ENCODE peak calls at places on chromosomes 3 and 15, in eight cellular contexts. W is heart right ventricle, A is aorta, D is MM.1S, B is stomach, C is lung, E is transverse colon, P is GM12878. F is an unnamed sample.

GRCh38 chr3:182258538-182259177 is 534.6 kb upstream of the ATP11B start:
- DNase-seq in W (no peak), A (no peak), D (peak), B (no peak), C (no peak), E (no peak), P (no peak), F (no peak)

GRCh38 chr3:50671331-50671730 is 3.4 kb upstream of the DOCK3 start:
- DNase-seq in W (no peak), A (no peak), D (no peak), B (no peak), C (no peak), E (no peak), P (no peak), F (no peak)

GRCh38 chr3:57221883-57222282 is 5.6 kb upstream of the APPL1 start:
- DNase-seq in W (no peak), A (no peak), D (no peak), B (no peak), C (no peak), E (no peak), P (no peak), F (no peak)

GRCh38 chr3:124078978-124079911 is 87.3 kb upstream of the ROPN1 start:
- DNase-seq in W (no peak), A (no peak), D (peak), B (no peak), C (no peak), E (no peak), P (no peak), F (peak)

GRCh38 chr3:170442945-170443344 is 24.3 kb downstream of the CLDN11 start:
- DNase-seq in W (no peak), A (no peak), D (no peak), B (no peak), C (no peak), E (no peak), P (no peak), F (no peak)

GRCh38 chr3:127159547-127159946 is 33.4 kb upstream of the PRR23E start:
- DNase-seq in W (no peak), A (peak), D (no peak), B (no peak), C (no peak), E (no peak), P (no peak), F (no peak)

GRCh38 chr3:38707730-38708129 is 58.2 kb upstream of the SCN5A start:
- DNase-seq in W (no peak), A (no peak), D (no peak), B (no peak), C (no peak), E (no peak), P (no peak), F (no peak)

GRCh38 chr3:139830817-139831216 is 104.2 kb upstream of the CLSTN2 start:
- DNase-seq in W (peak), A (no peak), D (no peak), B (no peak), C (peak), E (no peak), P (no peak), F (no peak)

GRCh38 chr3:179250803-179251476 is at the start of gene KCNMB3:
- DNase-seq in W (no peak), A (no peak), D (no peak), B (no peak), C (no peak), E (no peak), P (no peak), F (no peak)
- H3K27ac ChIP-seq in W (no peak), A (no peak), D (no peak), B (no peak), C (no peak), E (no peak), P (no peak), F (no peak)

GRCh38 chr3:9949115-9949514 is 3.1 kb downstream of the PRRT3 start:
- DNase-seq in W (no peak), A (peak), D (no peak), B (no peak), C (no peak), E (no peak), P (no peak), F (no peak)

GRCh38 chr3:9946112-9947024 is 5.8 kb downstream of the PRRT3 start:
- DNase-seq in W (peak), A (peak), D (no peak), B (peak), C (peak), E (peak), P (no peak), F (peak)

GRCh38 chr3:9945358-9945757 is 6.8 kb downstream of the PRRT3 start:
- DNase-seq in W (no peak), A (no peak), D (no peak), B (no peak), C (no peak), E (no peak), P (no peak), F (no peak)

GRCh38 chr3:9948586-9948985 is 3.6 kb downstream of the PRRT3 start:
- DNase-seq in W (no peak), A (peak), D (no peak), B (no peak), C (no peak), E (no peak), P (no peak), F (no peak)

GRCh38 chr3:9947025-9947995 is 4.9 kb downstream of the PRRT3 start:
- DNase-seq in W (peak), A (peak), D (no peak), B (peak), C (peak), E (peak), P (no peak), F (peak)
- H3K4me3 ChIP-seq in W (peak), A (peak), D (no peak), B (peak), C (peak), E (peak), P (no peak), F (peak)

DNA sequence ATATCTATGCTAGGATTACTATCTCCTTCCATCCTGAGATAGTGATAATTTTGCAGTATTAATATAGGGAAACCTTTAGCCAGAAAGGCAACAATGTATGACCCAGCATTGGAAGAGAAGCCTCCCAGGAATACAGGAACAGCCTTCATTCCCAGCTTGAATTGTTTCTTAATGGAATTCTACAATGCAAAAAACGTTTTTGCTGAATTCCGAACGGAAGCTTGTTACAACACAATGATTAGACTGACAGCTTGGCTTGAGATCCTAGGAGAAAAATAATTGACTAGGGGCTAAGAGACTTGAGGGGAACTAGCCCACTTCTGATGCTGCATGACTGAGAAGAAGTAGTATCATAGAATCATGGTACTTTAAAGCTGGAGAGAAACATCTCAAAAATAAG is 140.2 kb downstream of the RSL24D1 start:
- DNase-seq in W (no peak), A (no peak), D (no peak), B (no peak), C (no peak), E (no peak), P (no peak), F (no peak)
- H3K27ac ChIP-seq in W (no peak), A (no peak), D (no peak), B (no peak), C (no peak), E (no peak), P (no peak), F (no peak)

DNA sequence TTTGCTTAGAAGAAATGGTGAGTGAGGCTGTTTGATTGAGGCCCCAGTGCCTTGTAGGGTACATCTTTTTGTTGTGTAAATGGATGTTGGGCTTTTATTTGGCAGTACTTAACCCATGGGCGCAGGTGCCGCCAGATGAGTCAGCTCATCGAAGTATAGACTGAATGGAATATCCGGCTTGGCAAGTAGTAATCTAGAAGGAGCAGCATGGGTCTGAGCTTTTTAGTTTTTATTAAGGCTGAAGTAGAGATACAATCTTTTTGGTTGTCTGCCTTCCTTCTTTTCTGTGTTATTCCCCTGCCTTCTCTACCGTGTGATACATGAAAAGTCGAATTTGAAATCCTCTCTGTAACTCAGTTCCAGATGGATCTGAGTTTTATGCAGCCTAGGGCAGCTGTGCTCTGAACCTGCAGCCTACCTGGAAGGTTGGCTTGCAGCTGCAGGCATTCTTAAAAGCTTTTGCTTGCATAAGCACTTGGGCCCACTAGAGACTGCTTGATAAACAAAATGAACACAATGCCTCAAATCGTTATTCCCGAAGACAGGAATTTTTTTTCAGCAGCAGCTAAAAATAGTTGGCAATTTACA is 177.6 kb upstream of the CGNL1 start:
- DNase-seq in W (no peak), A (no peak), D (no peak), B (no peak), C (no peak), E (peak), P (no peak), F (no peak)
- H3K4me3 ChIP-seq in W (no peak), A (no peak), D (no peak), B (no peak), C (no peak), E (no peak), P (no peak), F (no peak)

DNA sequence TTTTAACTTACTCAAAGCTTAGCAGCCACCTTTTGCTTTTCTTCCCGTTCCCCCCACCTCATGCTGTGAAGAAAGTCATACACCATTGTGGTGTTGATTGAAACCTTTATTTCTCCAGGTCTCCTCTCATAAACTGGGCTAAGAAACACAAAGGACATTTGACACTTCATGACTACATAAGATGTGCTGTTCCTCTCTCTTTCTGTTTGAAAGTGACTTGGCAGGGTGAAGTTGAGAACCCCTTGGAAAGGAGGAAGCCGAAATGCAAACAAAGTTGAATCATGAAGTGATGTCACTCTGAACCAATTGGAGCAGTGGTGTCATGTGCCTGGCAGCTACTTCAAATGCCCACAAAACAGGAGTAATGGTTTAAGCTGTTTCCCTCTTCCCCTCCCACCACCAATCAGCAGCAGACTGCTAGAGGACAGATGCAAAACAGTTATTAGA is 174.7 kb downstream of the IGF1R start:
- DNase-seq in W (no peak), A (no peak), D (no peak), B (no peak), C (no peak), E (no peak), P (peak), F (no peak)
- H3K27ac ChIP-seq in W (no peak), A (peak), D (no peak), B (no peak), C (no peak), E (peak), P (no peak), F (no peak)

GRCh38 chr15:99708563-99708962 is 24.7 kb downstream of the LYSMD4 start:
- DNase-seq in W (peak), A (peak), D (no peak), B (peak), C (peak), E (peak), P (no peak), F (peak)

GRCh38 chr15:99709243-99709986 is 23.8 kb downstream of the LYSMD4 start:
- DNase-seq in W (no peak), A (no peak), D (no peak), B (no peak), C (no peak), E (no peak), P (no peak), F (no peak)

GRCh38 chr15:99711685-99712084 is 21.6 kb downstream of the LYSMD4 start:
- DNase-seq in W (peak), A (no peak), D (no peak), B (no peak), C (no peak), E (no peak), P (no peak), F (no peak)

GRCh38 chr15:99716540-99716939 is 16.7 kb downstream of the LYSMD4 start:
- DNase-seq in W (no peak), A (no peak), D (no peak), B (no peak), C (no peak), E (no peak), P (no peak), F (no peak)

DNA sequence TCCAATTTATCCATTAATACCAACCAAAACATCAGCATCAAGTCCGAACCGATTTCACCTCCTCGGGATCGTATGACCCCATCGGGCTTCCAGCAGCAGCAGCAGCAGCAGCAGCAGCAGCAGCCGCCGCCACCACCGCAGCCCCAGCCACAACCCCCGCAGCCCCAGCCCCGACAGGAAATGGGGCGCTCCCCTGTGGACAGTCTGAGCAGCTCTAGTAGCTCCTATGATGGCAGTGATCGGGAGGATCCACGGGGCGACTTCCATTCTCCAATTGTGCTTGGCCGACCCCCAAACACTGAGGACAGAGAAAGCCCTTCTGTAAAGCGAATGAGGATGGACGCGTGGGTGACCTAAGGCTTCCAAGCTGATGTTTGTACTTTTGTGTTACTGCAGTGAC is 20.8 kb downstream of the LYSMD4 start:
- DNase-seq in W (no peak), A (no peak), D (no peak), B (no peak), C (no peak), E (no peak), P (no peak), F (no peak)
- H3K4me3 ChIP-seq in W (no peak), A (no peak), D (no peak), B (no peak), C (no peak), E (no peak), P (no peak), F (no peak)

F was measured in pancreas.